ENCODE peak calls at places on chromosomes 4 and X, in four cellular contexts. V is PC-3, I is upper lobe of right lung, M is pancreas. G is an unnamed sample.

GRCh38 chr4:145735330-145735638 is 55.3 kb downstream of the C4orf51 start:
- DNase-seq in V (peak), I (no peak), M (no peak), G (peak)

GRCh38 chr4:113442821-113443220 is 318.7 kb downstream of the CAMK2D start:
- DNase-seq in V (no peak), I (no peak), M (no peak), G (no peak)

GRCh38 chr4:177554966-177555574 is 112.8 kb upstream of the AGA start:
- DNase-seq in V (peak), I (no peak), M (no peak), G (no peak)

GRCh38 chrX:119636419-119636818 is 30.2 kb upstream of the NKRF start:
- DNase-seq in V (no peak), I (no peak), M (no peak), G (no peak)

GRCh38 chr4:43983610-43984009 is 465.0 kb downstream of the KCTD8 start:
- DNase-seq in V (no peak), I (no peak), M (no peak), G (no peak)

GRCh38 chr4:102525099-102525498 is 23.9 kb downstream of the NFKB1 start:
- DNase-seq in V (no peak), I (no peak), M (no peak), G (no peak)

GRCh38 chrX:45669715-45670360 is 469.2 kb upstream of the DIPK2B start:
- DNase-seq in V (no peak), I (no peak), M (no peak), G (no peak)

GRCh38 chrX:39777623-39778025 is 320.1 kb downstream of the BCOR start:
- DNase-seq in V (no peak), I (no peak), M (no peak), G (no peak)

GRCh38 chr4:3391422-3391821 is 50.3 kb upstream of the HGFAC start:
- DNase-seq in V (no peak), I (no peak), M (no peak), G (no peak)

GRCh38 chr4:27930976-27931375 is 1070.3 kb downstream of the STIM2 start:
- DNase-seq in V (no peak), I (no peak), M (no peak), G (no peak)

GRCh38 chr4:135838889-135839288 is 1637.3 kb upstream of the PABPC4L start:
- DNase-seq in V (peak), I (no peak), M (no peak), G (no peak)

GRCh38 chr4:67229148-67229547 is 316.2 kb downstream of the CENPC start:
- DNase-seq in V (no peak), I (no peak), M (no peak), G (no peak)

GRCh38 chr4:121189811-121190210 is 25.7 kb upstream of the TNIP3 start:
- DNase-seq in V (no peak), I (no peak), M (no peak), G (no peak)

GRCh38 chrX:47502591-47503222 is 19.7 kb upstream of the ZNF41 start:
- DNase-seq in V (no peak), I (no peak), M (no peak), G (no peak)

GRCh38 chrX:29243942-29244341 is 656.7 kb downstream of the IL1RAPL1 start:
- DNase-seq in V (no peak), I (no peak), M (no peak), G (no peak)

GRCh38 chr4:88244821-88245579 is 39.4 kb downstream of the PPM1K start:
- DNase-seq in V (no peak), I (no peak), M (no peak), G (no peak)

GRCh38 chrX:31036895-31037294 is 34.9 kb downstream of the FTHL17 start:
- DNase-seq in V (peak), I (no peak), M (no peak), G (no peak)

GRCh38 chr4:137644201-137644600 is 111.9 kb upstream of the PCDH18 start:
- DNase-seq in V (peak), I (no peak), M (no peak), G (no peak)

GRCh38 chrX:132532097-132532496 is 43.3 kb upstream of the MBNL3 start:
- DNase-seq in V (no peak), I (no peak), M (no peak), G (no peak)

DNA sequence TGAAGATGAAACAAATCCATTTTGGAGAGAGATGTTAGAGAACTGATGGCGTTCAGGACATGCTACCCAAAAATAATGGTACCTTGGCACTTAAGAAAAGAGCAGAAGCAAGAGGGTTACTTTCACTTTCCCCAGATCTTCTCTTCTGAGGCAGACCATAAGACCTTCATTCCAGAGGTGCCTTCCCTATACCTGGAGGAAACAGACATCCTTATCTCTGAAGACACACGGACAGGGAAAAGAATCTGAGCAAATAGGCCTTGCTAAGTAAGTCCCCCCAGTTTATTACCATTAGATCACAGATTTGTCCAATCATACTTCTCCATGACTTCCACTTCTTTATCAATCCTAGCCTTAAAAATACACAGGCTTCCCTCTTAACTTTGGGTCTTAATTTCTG is 2.0 kb upstream of the FGF2 start:
- DNase-seq in V (no peak), I (no peak), M (no peak), G (no peak)
- H3K4me3 ChIP-seq in V (no peak), I (no peak), M (no peak), G (no peak)

GRCh38 chr4:54589586-54589985 is 68.2 kb upstream of the KIT start:
- DNase-seq in V (no peak), I (no peak), M (no peak), G (no peak)

GRCh38 chr4:54586343-54586953 is 71.3 kb upstream of the KIT start:
- DNase-seq in V (peak), I (no peak), M (no peak), G (peak)

GRCh38 chr4:54587107-54587506 is 70.7 kb upstream of the KIT start:
- DNase-seq in V (no peak), I (no peak), M (no peak), G (no peak)

GRCh38 chr4:54587516-54587915 is 70.2 kb upstream of the KIT start:
- DNase-seq in V (no peak), I (no peak), M (no peak), G (no peak)

GRCh38 chr4:54588404-54588803 is 69.4 kb upstream of the KIT start:
- DNase-seq in V (peak), I (no peak), M (no peak), G (peak)
- TF ChIP-seq CTCF in V (no peak), I (no peak), M (no peak), G (no peak)

DNA sequence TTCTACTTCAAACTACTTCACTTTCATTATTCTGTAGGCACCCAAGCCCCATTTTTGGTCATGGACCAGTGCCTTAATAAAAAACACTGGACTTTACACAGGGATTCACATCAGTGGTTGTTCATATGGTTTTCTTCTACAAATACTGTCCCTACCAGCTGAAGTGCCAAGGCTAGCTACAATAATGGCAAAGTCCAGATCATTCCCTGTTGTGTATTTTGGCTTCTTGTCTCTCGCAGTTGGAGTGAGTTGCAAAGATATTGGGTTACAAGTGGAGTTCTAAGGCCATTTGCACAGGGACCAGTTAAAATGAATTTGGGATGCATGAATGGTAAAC is 16.7 kb upstream of the ANKRD17 start:
- DNase-seq in V (no peak), I (no peak), M (no peak), G (no peak)
- H3K4me3 ChIP-seq in V (no peak), I (no peak), M (no peak), G (no peak)

GRCh38 chr4:6676722-6677558 is 16.7 kb upstream of the S100P start:
- DNase-seq in V (no peak), I (no peak), M (no peak), G (no peak)

GRCh38 chr4:6673660-6674499 is 19.8 kb upstream of the S100P start:
- DNase-seq in V (peak), I (peak), M (peak), G (peak)

GRCh38 chr4:6672131-6672530 is 21.5 kb upstream of the S100P start:
- DNase-seq in V (no peak), I (peak), M (no peak), G (no peak)

GRCh38 chr4:6671648-6672047 is 22.0 kb upstream of the S100P start:
- DNase-seq in V (no peak), I (no peak), M (no peak), G (no peak)

GRCh38 chr4:6674500-6675149 is 19.1 kb upstream of the S100P start:
- DNase-seq in V (peak), I (no peak), M (no peak), G (no peak)
- TF ChIP-seq CTCF in V (peak), I (peak), M (peak), G (peak)

DNA sequence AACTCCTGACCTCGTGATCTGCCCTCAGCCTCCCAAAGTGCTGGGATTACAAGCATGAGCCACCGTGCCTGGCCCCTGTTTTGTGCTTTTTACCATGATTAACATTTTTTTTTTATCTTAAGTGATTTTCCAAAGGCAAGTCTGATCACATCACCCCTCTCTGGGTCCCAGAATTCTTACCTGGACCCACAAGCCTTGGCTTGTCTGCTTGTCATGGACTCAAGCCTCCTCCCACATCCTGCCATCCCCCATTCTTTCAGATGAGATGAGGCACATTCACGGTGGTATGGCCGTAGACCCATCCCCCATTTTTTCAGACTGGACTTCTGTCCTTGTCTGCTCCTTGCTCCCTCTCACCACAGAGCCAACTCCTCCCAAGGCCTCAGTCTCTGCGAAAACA is 55.3 kb downstream of the APLN start:
- DNase-seq in V (no peak), I (no peak), M (no peak), G (peak)
- H3K4me3 ChIP-seq in V (no peak), I (no peak), M (no peak), G (no peak)

GRCh38 chrX:110425222-110425621 is 66.6 kb downstream of the RTL9 start:
- DNase-seq in V (no peak), I (no peak), M (no peak), G (no peak)
- TF ChIP-seq CTCF in V (no peak), I (no peak), M (no peak), G (no peak)

DNA sequence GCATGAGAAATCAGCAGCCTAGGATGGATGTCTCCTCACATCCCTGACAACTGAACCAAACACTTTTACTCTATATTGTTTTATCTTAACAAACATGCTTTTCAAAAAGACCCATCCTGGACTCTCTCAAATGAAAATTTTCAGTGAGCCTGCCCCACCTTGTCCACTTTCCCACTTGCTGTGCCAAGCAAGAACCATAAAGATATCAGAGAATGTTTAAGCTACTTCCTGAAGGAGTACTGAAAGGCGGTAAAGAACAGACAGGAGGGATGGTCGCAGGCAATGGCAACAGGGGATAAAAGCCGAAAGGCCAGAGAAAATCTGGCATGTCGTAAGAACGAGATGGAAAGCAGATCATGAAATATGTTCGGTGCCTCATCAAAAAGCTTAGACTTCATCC is 10.5 kb downstream of the APBB2 start:
- DNase-seq in V (no peak), I (no peak), M (no peak), G (no peak)
- H3K4me3 ChIP-seq in V (no peak), I (no peak), M (no peak), G (no peak)